ENCODE peak calls at places on chromosomes 5 and 9, in nine cellular contexts. V is A549, P is HCEC 1CT, S is left ventricle myocardium inferior, G is adrenal gland, J is iPS-NIHi11, K is NCI-H2081, Y is Right ventricle myocardium superior, B is C1 segment of cervical spinal cord. O is an unnamed sample.

GRCh38 chr5:112917453-112918005 is 4.5 kb downstream of the REEP5 start:
- DNase-seq in P (peak), B (no peak), K (no peak), V (peak), S (no peak), J (peak), G (no peak), Y (no peak), O (no peak)

GRCh38 chr9:130186839-130187522 is 14.8 kb downstream of the NCS1 start:
- DNase-seq in G (peak), J (peak), S (no peak), Y (no peak), P (peak), V (peak), B (peak), K (no peak), O (no peak)

GRCh38 chr5:119630752-119631440 is 1.5 kb downstream of the FAM170A start:
- DNase-seq in Y (no peak), J (no peak), S (no peak), B (no peak), K (no peak), V (no peak), G (no peak), P (no peak), O (no peak)

GRCh38 chr9:107345327-107345726 is 62.2 kb downstream of the RAD23B start:
- DNase-seq in V (no peak), B (no peak), K (peak), J (no peak), P (no peak), Y (no peak), G (no peak), S (no peak), O (no peak)

GRCh38 chr9:71663931-71664459 is 104.3 kb downstream of the CEMIP2 start:
- DNase-seq in G (no peak), V (no peak), Y (no peak), J (peak), K (no peak), P (peak), S (no peak), B (no peak), O (no peak)

GRCh38 chr9:86549434-86549833 is 195.2 kb upstream of the TUT7 start:
- DNase-seq in G (no peak), V (no peak), P (peak), K (no peak), Y (no peak), S (no peak), B (no peak), J (no peak), O (no peak)

GRCh38 chr9:117232266-117232665 is 182.6 kb downstream of the ASTN2 start:
- DNase-seq in V (no peak), K (no peak), Y (no peak), P (no peak), B (peak), G (no peak), J (no peak), S (no peak), O (no peak)

GRCh38 chr9:130343445-130343918 is 77.9 kb downstream of the HMCN2 start:
- DNase-seq in G (peak), B (no peak), J (peak), K (no peak), S (no peak), Y (no peak), P (no peak), V (no peak), O (peak)